ENCODE peak calls at places on chromosomes 7 and 10, in six cellular contexts. One of them, this sample, is unnamed.

GRCh38 chr10:109454691-109455090 is 468.6 kb downstream of the XPNPEP1 start:
- DNase-seq in BE2C: no peak
- DNase-seq in small intestine: no peak
- DNase-seq in tibial artery: no peak
- DNase-seq in Panc1: no peak
- DNase-seq in breast epithelium: no peak
- DNase-seq in this sample: no peak

GRCh38 chr10:76303682-76304316 is 872.4 kb downstream of the LRMDA start:
- DNase-seq in tibial artery: peak
- DNase-seq in small intestine: peak
- DNase-seq in Panc1: peak
- DNase-seq in BE2C: peak
- DNase-seq in breast epithelium: peak
- DNase-seq in this sample: no peak

GRCh38 chr7:102395620-102395957 is 574 bp upstream of the PRKRIP1 start:
- DNase-seq in breast epithelium: no peak
- DNase-seq in tibial artery: no peak
- DNase-seq in BE2C: no peak
- DNase-seq in small intestine: no peak
- DNase-seq in Panc1: no peak
- DNase-seq in this sample: no peak

GRCh38 chr7:26944486-26944885 is 80.1 kb upstream of the SKAP2 start:
- DNase-seq in small intestine: no peak
- DNase-seq in Panc1: no peak
- DNase-seq in breast epithelium: no peak
- DNase-seq in tibial artery: no peak
- DNase-seq in BE2C: no peak
- DNase-seq in this sample: no peak

GRCh38 chr7:2633538-2634264 is 1.9 kb downstream of the TTYH3 start:
- DNase-seq in small intestine: no peak
- DNase-seq in Panc1: no peak
- DNase-seq in tibial artery: peak
- DNase-seq in breast epithelium: no peak
- DNase-seq in BE2C: peak
- DNase-seq in this sample: no peak

GRCh38 chr7:64651203-64651602 is 14.7 kb upstream of the ZNF107 start:
- DNase-seq in tibial artery: no peak
- DNase-seq in small intestine: no peak
- DNase-seq in BE2C: no peak
- DNase-seq in breast epithelium: no peak
- DNase-seq in Panc1: no peak
- DNase-seq in this sample: no peak

GRCh38 chr10:6213257-6213905 is 10.6 kb downstream of the PFKFB3 start:
- DNase-seq in BE2C: no peak
- DNase-seq in small intestine: no peak
- DNase-seq in Panc1: no peak
- DNase-seq in tibial artery: no peak
- DNase-seq in breast epithelium: no peak
- DNase-seq in this sample: no peak

GRCh38 chr7:90256778-90257177 is 11.8 kb downstream of the CFAP69 start:
- DNase-seq in BE2C: no peak
- DNase-seq in tibial artery: no peak
- DNase-seq in breast epithelium: no peak
- DNase-seq in small intestine: no peak
- DNase-seq in Panc1: no peak
- DNase-seq in this sample: no peak

GRCh38 chr7:76225379-76225778 is 23.7 kb downstream of the SRRM3 start:
- DNase-seq in Panc1: no peak
- DNase-seq in BE2C: no peak
- DNase-seq in tibial artery: no peak
- DNase-seq in breast epithelium: no peak
- DNase-seq in small intestine: no peak
- DNase-seq in this sample: no peak

GRCh38 chr7:47087866-47088265 is 494.0 kb downstream of the TNS3 start:
- DNase-seq in small intestine: no peak
- DNase-seq in BE2C: no peak
- DNase-seq in breast epithelium: no peak
- DNase-seq in Panc1: no peak
- DNase-seq in tibial artery: no peak
- DNase-seq in this sample: peak

GRCh38 chr10:95451568-95452524 is 109.3 kb downstream of the SORBS1 start:
- DNase-seq in breast epithelium: no peak
- DNase-seq in tibial artery: no peak
- DNase-seq in Panc1: no peak
- DNase-seq in small intestine: no peak
- DNase-seq in BE2C: no peak
- DNase-seq in this sample: no peak
- H3K4me3 ChIP-seq in breast epithelium: no peak
- H3K4me3 ChIP-seq in tibial artery: no peak
- H3K4me3 ChIP-seq in Panc1: no peak
- H3K4me3 ChIP-seq in small intestine: no peak
- H3K4me3 ChIP-seq in BE2C: no peak
- H3K4me3 ChIP-seq in this sample: no peak

GRCh38 chr7:38659931-38660330 is 28.8 kb upstream of the AMPH start:
- DNase-seq in Panc1: no peak
- DNase-seq in small intestine: no peak
- DNase-seq in BE2C: no peak
- DNase-seq in breast epithelium: no peak
- DNase-seq in tibial artery: no peak
- DNase-seq in this sample: no peak
- H3K4me3 ChIP-seq in Panc1: no peak
- H3K4me3 ChIP-seq in small intestine: no peak
- H3K4me3 ChIP-seq in BE2C: no peak
- H3K4me3 ChIP-seq in breast epithelium: no peak
- H3K4me3 ChIP-seq in tibial artery: no peak
- H3K4me3 ChIP-seq in this sample: no peak

GRCh38 chr7:135716677-135717238 is 11.2 kb downstream of the SLC13A4 start:
- DNase-seq in Panc1: no peak
- DNase-seq in BE2C: no peak
- DNase-seq in breast epithelium: no peak
- DNase-seq in tibial artery: no peak
- DNase-seq in small intestine: no peak
- DNase-seq in this sample: no peak
- H3K4me3 ChIP-seq in Panc1: no peak
- H3K4me3 ChIP-seq in BE2C: no peak
- H3K4me3 ChIP-seq in breast epithelium: no peak
- H3K4me3 ChIP-seq in tibial artery: no peak
- H3K4me3 ChIP-seq in small intestine: no peak
- H3K4me3 ChIP-seq in this sample: no peak

GRCh38 chr7:80078882-80079281 is 55.7 kb upstream of the GNAI1 start:
- DNase-seq in Panc1: no peak
- DNase-seq in breast epithelium: no peak
- DNase-seq in small intestine: no peak
- DNase-seq in tibial artery: no peak
- DNase-seq in BE2C: no peak
- DNase-seq in this sample: no peak
- H3K4me3 ChIP-seq in Panc1: no peak
- H3K4me3 ChIP-seq in breast epithelium: no peak
- H3K4me3 ChIP-seq in small intestine: no peak
- H3K4me3 ChIP-seq in tibial artery: no peak
- H3K4me3 ChIP-seq in BE2C: no peak
- H3K4me3 ChIP-seq in this sample: no peak

GRCh38 chr7:157690058-157690832 is 353.4 kb downstream of the DNAJB6 start:
- DNase-seq in BE2C: no peak
- DNase-seq in small intestine: no peak
- DNase-seq in tibial artery: no peak
- DNase-seq in Panc1: no peak
- DNase-seq in breast epithelium: no peak
- DNase-seq in this sample: no peak
- H3K4me3 ChIP-seq in BE2C: no peak
- H3K4me3 ChIP-seq in small intestine: peak
- H3K4me3 ChIP-seq in tibial artery: peak
- H3K4me3 ChIP-seq in Panc1: peak
- H3K4me3 ChIP-seq in breast epithelium: peak
- H3K4me3 ChIP-seq in this sample: no peak

GRCh38 chr7:108000875-108001758 is 1.8 kb downstream of the LAMB1 start:
- DNase-seq in tibial artery: no peak
- DNase-seq in small intestine: peak
- DNase-seq in breast epithelium: no peak
- DNase-seq in BE2C: peak
- DNase-seq in Panc1: no peak
- DNase-seq in this sample: no peak
- H3K4me3 ChIP-seq in tibial artery: peak
- H3K4me3 ChIP-seq in small intestine: peak
- H3K4me3 ChIP-seq in breast epithelium: peak
- H3K4me3 ChIP-seq in BE2C: peak
- H3K4me3 ChIP-seq in Panc1: peak
- H3K4me3 ChIP-seq in this sample: peak

DNA sequence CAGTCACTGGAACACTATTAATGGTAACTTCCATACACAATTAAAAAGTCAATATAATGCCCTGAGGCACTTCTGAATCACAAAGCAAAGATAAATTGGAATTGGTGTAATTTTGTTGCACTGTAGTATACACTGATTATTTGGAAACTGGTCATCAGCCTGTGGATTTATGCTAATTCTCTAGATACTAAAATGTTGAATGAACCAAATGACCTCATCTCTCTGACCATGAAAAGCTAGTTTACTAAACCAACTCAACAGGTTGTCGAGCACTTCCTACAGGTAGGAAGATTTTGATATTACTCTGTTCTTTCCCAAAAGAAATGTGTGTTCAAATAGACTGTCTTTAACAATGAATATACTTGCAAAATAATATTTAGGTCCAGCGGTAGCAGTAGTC is 5.3 kb downstream of the NRP1 start:
- DNase-seq in BE2C: no peak
- DNase-seq in Panc1: no peak
- DNase-seq in small intestine: no peak
- DNase-seq in tibial artery: no peak
- DNase-seq in breast epithelium: no peak
- DNase-seq in this sample: no peak
- H3K4me3 ChIP-seq in BE2C: no peak
- H3K4me3 ChIP-seq in Panc1: no peak
- H3K4me3 ChIP-seq in small intestine: no peak
- H3K4me3 ChIP-seq in tibial artery: no peak
- H3K4me3 ChIP-seq in breast epithelium: no peak
- H3K4me3 ChIP-seq in this sample: no peak

GRCh38 chr7:5691536-5692090 is 89.8 kb downstream of the RNF216 start:
- DNase-seq in small intestine: no peak
- DNase-seq in breast epithelium: no peak
- DNase-seq in BE2C: no peak
- DNase-seq in Panc1: no peak
- DNase-seq in tibial artery: no peak
- DNase-seq in this sample: no peak
- H3K4me3 ChIP-seq in small intestine: no peak
- H3K4me3 ChIP-seq in breast epithelium: no peak
- H3K4me3 ChIP-seq in BE2C: peak
- H3K4me3 ChIP-seq in Panc1: no peak
- H3K4me3 ChIP-seq in tibial artery: peak
- H3K4me3 ChIP-seq in this sample: no peak